ENCODE peak calls at places on chromosomes 11 and 22, in four cellular contexts. E, Y, X and B are unnamed samples. For H3K36me3 and H3K4me1, the result is how much of the 10 kb centered on the place peaks cover.

GRCh38 chr11:116927163-116927772 is 89.8 kb upstream of the APOA1 start:
- DNase-seq in E (peak), Y (no peak), X (no peak), B (peak)

GRCh38 chr11:444397-445144 is 2.8 kb upstream of the ANO9 start:
- DNase-seq in E (peak), Y (no peak), X (peak), B (peak)

GRCh38 chr11:57778318-57779037 is 16.9 kb downstream of the CTNND1 start:
- DNase-seq in E (peak), Y (peak), X (peak), B (peak)

GRCh38 chr11:117834068-117834810 is 9.7 kb upstream of the FXYD2 start:
- DNase-seq in E (peak), Y (peak), X (no peak), B (peak)

GRCh38 chr11:57160665-57161064 is 21.1 kb upstream of the LRRC55 start:
- DNase-seq in E (no peak), Y (no peak), X (no peak), B (no peak)

GRCh38 chr11:43921561-43922294 is 20.7 kb upstream of the C11orf96 start:
- DNase-seq in E (no peak), Y (no peak), X (no peak), B (no peak)

GRCh38 chr11:30730011-30730410 is 143.9 kb upstream of the MPPED2 start:
- DNase-seq in E (no peak), Y (no peak), X (no peak), B (no peak)

GRCh38 chr11:1310772-1311468 is 1.5 kb upstream of the TOLLIP start:
- DNase-seq in E (no peak), Y (no peak), X (no peak), B (peak)

GRCh38 chr11:67252831-67253239 is 13.4 kb upstream of the GRK2 start:
- DNase-seq in E (no peak), Y (no peak), X (no peak), B (peak)

GRCh38 chr11:3939211-3939610 is 83.7 kb downstream of the STIM1 start:
- DNase-seq in E (no peak), Y (no peak), X (no peak), B (no peak)

GRCh38 chr11:63180536-63180935 is 36.5 kb upstream of the SLC22A24 start:
- DNase-seq in E (no peak), Y (no peak), X (no peak), B (no peak)

GRCh38 chr22:17955611-17956379 is 68.6 kb downstream of the MICAL3 start:
- DNase-seq in E (no peak), Y (no peak), X (no peak), B (peak)

GRCh38 chr11:112004389-112004788 is 20.8 kb upstream of the DLAT start:
- DNase-seq in E (no peak), Y (no peak), X (peak), B (no peak)

GRCh38 chr11:120386774-120387371 is 50.7 kb downstream of the ARHGEF12 start:
- DNase-seq in E (no peak), Y (no peak), X (no peak), B (no peak)

GRCh38 chr11:94997437-94997836 is 23.9 kb downstream of the KDM4D start:
- DNase-seq in E (no peak), Y (no peak), X (peak), B (no peak)

GRCh38 chr11:127862406-127862805 is 725.0 kb downstream of the ETS1 start:
- DNase-seq in E (no peak), Y (no peak), X (no peak), B (no peak)

GRCh38 chr11:15170170-15170569 is 55.4 kb downstream of the INSC start:
- DNase-seq in E (no peak), Y (no peak), X (no peak), B (no peak)

GRCh38 chr22:48838376-48838775 is 989.3 kb downstream of the BRD1 start:
- DNase-seq in E (no peak), Y (no peak), X (no peak), B (no peak)

GRCh38 chr11:67054851-67055523 is 1.7 kb upstream of the RHOD start:
- DNase-seq in E (peak), Y (no peak), X (peak), B (no peak)

GRCh38 chr22:44362249-44363040 is 49.7 kb upstream of the SHISAL1 start:
- DNase-seq in E (no peak), Y (peak), X (no peak), B (no peak)

GRCh38 chr11:99920956-99921355 is 766.1 kb upstream of the ARHGAP42 start:
- DNase-seq in E (no peak), Y (no peak), X (no peak), B (no peak)

GRCh38 chr22:20244744-20245576 is 23.2 kb downstream of the RTN4R start:
- DNase-seq in E (peak), Y (no peak), X (peak), B (no peak)

GRCh38 chr22:33600595-33600994 is 319.7 kb downstream of the LARGE1 start:
- DNase-seq in E (no peak), Y (no peak), X (no peak), B (no peak)

GRCh38 chr22:31489632-31490495 is at the start of gene EIF4ENIF1:
- DNase-seq in E (peak), Y (peak), X (peak), B (peak)
- TF ChIP-seq POLR2A in E (peak), Y (peak), X (peak), B (peak)

GRCh38 chr11:83713701-83714100 is 427.5 kb upstream of the CCDC90B start:
- DNase-seq in E (no peak), Y (peak), X (no peak), B (no peak)
- H3K36me3 ChIP-seq in E (under half), Y (under half), X (under half), B (under half)

DNA sequence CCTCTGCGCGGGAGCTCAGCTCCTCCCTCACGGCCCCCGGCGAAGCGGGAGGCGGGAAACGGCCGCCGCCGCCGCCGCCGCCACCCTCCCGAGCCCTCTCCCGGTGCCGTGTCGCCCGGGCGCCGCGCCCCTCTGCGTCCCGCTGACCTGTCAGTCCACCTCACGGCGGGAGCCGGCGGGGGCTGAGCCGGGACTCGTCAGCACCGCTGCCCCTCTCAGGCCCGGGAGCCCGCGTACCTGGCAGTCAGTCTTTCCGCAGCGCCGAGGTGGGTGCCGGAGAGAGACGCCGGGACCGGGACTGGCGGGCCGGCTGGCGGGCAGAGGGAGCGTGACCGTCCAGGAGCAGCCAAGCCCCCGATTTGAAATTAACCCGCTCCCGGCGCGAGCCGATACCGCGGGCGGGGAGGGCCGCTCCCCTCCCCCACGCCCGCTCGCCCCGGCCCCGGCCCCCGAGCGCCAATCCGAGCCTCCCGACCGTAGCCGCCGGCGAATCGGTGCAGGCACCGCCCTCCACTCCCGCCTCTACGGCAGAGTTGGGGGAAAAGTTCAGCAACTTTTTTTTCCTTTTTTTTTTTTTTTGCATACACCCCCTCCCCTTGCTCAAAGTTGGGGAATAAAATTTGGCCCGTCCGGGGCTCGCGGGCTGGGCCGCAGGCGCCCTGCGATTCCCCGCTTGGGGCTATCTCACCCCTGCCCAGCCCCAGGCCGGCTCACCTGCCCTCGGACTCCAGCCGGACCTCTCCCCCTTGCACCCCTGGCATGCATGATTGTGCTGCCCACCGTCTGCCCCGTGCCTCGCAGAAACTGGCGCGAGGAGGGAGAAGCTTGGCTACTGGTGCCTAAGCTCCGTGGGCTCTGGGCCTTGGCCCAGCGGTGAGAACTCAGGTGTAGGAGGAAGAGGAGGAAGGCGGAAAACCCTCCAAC is 777 bp upstream of the E2F8 start:
- DNase-seq in E (peak), Y (no peak), X (peak), B (no peak)
- H3K4me1 ChIP-seq in E (under half), Y (under half), X (under half), B (under half)

GRCh38 chr11:12086271-12087074 is 23.9 kb upstream of the MICAL2 start:
- DNase-seq in E (peak), Y (peak), X (no peak), B (no peak)
- TF ChIP-seq POLR2A in E (peak), Y (no peak), X (no peak), B (peak)

GRCh38 chr22:46835693-46836092 is 73.2 kb downstream of the TBC1D22A start:
- DNase-seq in E (no peak), Y (no peak), X (no peak), B (no peak)

GRCh38 chr22:46833228-46833627 is 70.8 kb downstream of the TBC1D22A start:
- DNase-seq in E (no peak), Y (no peak), X (no peak), B (no peak)

GRCh38 chr22:46830841-46831240 is 68.4 kb downstream of the TBC1D22A start:
- DNase-seq in E (no peak), Y (no peak), X (no peak), B (no peak)

GRCh38 chr22:46830001-46830715 is 67.7 kb downstream of the TBC1D22A start:
- DNase-seq in E (peak), Y (no peak), X (no peak), B (no peak)

GRCh38 chr22:46835288-46835687 is 72.8 kb downstream of the TBC1D22A start:
- DNase-seq in E (no peak), Y (no peak), X (no peak), B (no peak)
- H3K36me3 ChIP-seq in E (under half), Y (under half), X (under half), B (under half)